ENCODE peak calls at places on chromosomes 13 and 19, in four cellular contexts. One of them, this sample, is unnamed.

GRCh38 chr13:50353651-50354415 is 338.6 kb downstream of the KCNRG start:
- DNase-seq in activated naive CD4-positive, alpha-beta T cell treated with anti-CD3 and anti-CD28 coated beads for 36 hours: no peak
- DNase-seq in glutamatergic neuron: no peak
- DNase-seq in NCI-H69: no peak
- DNase-seq in this sample: no peak

GRCh38 chr13:23751195-23751594 is 138.0 kb downstream of the MIPEP start:
- DNase-seq in activated naive CD4-positive, alpha-beta T cell treated with anti-CD3 and anti-CD28 coated beads for 36 hours: no peak
- DNase-seq in NCI-H69: no peak
- DNase-seq in glutamatergic neuron: no peak
- DNase-seq in this sample: no peak

GRCh38 chr13:101917475-101917810 is 465.0 kb downstream of the ITGBL1 start:
- DNase-seq in glutamatergic neuron: peak
- DNase-seq in NCI-H69: peak
- DNase-seq in activated naive CD4-positive, alpha-beta T cell treated with anti-CD3 and anti-CD28 coated beads for 36 hours: no peak
- DNase-seq in this sample: no peak

GRCh38 chr19:38095411-38096308 is 128.4 kb downstream of the DPF1 start:
- DNase-seq in activated naive CD4-positive, alpha-beta T cell treated with anti-CD3 and anti-CD28 coated beads for 36 hours: peak
- DNase-seq in NCI-H69: peak
- DNase-seq in glutamatergic neuron: peak
- DNase-seq in this sample: peak

GRCh38 chr19:38386300-38386967 is 1.4 kb downstream of the GGN start:
- DNase-seq in glutamatergic neuron: peak
- DNase-seq in activated naive CD4-positive, alpha-beta T cell treated with anti-CD3 and anti-CD28 coated beads for 36 hours: no peak
- DNase-seq in NCI-H69: peak
- DNase-seq in this sample: no peak

GRCh38 chr19:31975461-31975860 is 369.9 kb upstream of the ZNF507 start:
- DNase-seq in activated naive CD4-positive, alpha-beta T cell treated with anti-CD3 and anti-CD28 coated beads for 36 hours: no peak
- DNase-seq in NCI-H69: no peak
- DNase-seq in glutamatergic neuron: no peak
- DNase-seq in this sample: no peak

GRCh38 chr19:55386515-55386947 is 799 bp downstream of the RPL28 start:
- DNase-seq in activated naive CD4-positive, alpha-beta T cell treated with anti-CD3 and anti-CD28 coated beads for 36 hours: peak
- DNase-seq in glutamatergic neuron: no peak
- DNase-seq in NCI-H69: no peak
- DNase-seq in this sample: no peak

GRCh38 chr19:38735257-38735686 is 9.0 kb downstream of the CAPN12 start:
- DNase-seq in activated naive CD4-positive, alpha-beta T cell treated with anti-CD3 and anti-CD28 coated beads for 36 hours: no peak
- DNase-seq in NCI-H69: peak
- DNase-seq in glutamatergic neuron: no peak
- DNase-seq in this sample: peak

GRCh38 chr13:41064493-41064892 is 3.2 kb downstream of the WBP4 start:
- DNase-seq in glutamatergic neuron: no peak
- DNase-seq in NCI-H69: no peak
- DNase-seq in activated naive CD4-positive, alpha-beta T cell treated with anti-CD3 and anti-CD28 coated beads for 36 hours: no peak
- DNase-seq in this sample: no peak

GRCh38 chr19:32287811-32288227 is 57.6 kb upstream of the ZNF507 start:
- DNase-seq in glutamatergic neuron: peak
- DNase-seq in activated naive CD4-positive, alpha-beta T cell treated with anti-CD3 and anti-CD28 coated beads for 36 hours: peak
- DNase-seq in NCI-H69: peak
- DNase-seq in this sample: peak

GRCh38 chr19:48754950-48755645 is at the start of gene FGF21:
- DNase-seq in activated naive CD4-positive, alpha-beta T cell treated with anti-CD3 and anti-CD28 coated beads for 36 hours: no peak
- DNase-seq in glutamatergic neuron: no peak
- DNase-seq in NCI-H69: peak
- DNase-seq in this sample: no peak

GRCh38 chr13:72025836-72026235 is 158.8 kb upstream of the DACH1 start:
- DNase-seq in NCI-H69: no peak
- DNase-seq in glutamatergic neuron: no peak
- DNase-seq in activated naive CD4-positive, alpha-beta T cell treated with anti-CD3 and anti-CD28 coated beads for 36 hours: no peak
- DNase-seq in this sample: no peak

GRCh38 chr19:9877775-9878510 is 42.8 kb downstream of the PIN1 start:
- DNase-seq in glutamatergic neuron: no peak
- DNase-seq in NCI-H69: no peak
- DNase-seq in activated naive CD4-positive, alpha-beta T cell treated with anti-CD3 and anti-CD28 coated beads for 36 hours: no peak
- DNase-seq in this sample: no peak

GRCh38 chr13:51590966-51591627 is 6.8 kb downstream of the WDFY2 start:
- DNase-seq in NCI-H69: peak
- DNase-seq in activated naive CD4-positive, alpha-beta T cell treated with anti-CD3 and anti-CD28 coated beads for 36 hours: no peak
- DNase-seq in glutamatergic neuron: no peak
- DNase-seq in this sample: no peak

GRCh38 chr13:87259479-87260083 is 411.6 kb upstream of the SLITRK5 start:
- DNase-seq in activated naive CD4-positive, alpha-beta T cell treated with anti-CD3 and anti-CD28 coated beads for 36 hours: no peak
- DNase-seq in glutamatergic neuron: peak
- DNase-seq in NCI-H69: peak
- DNase-seq in this sample: no peak

GRCh38 chr19:16585808-16586476 is 13.7 kb upstream of the SLC35E1 start:
- DNase-seq in NCI-H69: peak
- DNase-seq in activated naive CD4-positive, alpha-beta T cell treated with anti-CD3 and anti-CD28 coated beads for 36 hours: peak
- DNase-seq in glutamatergic neuron: no peak
- DNase-seq in this sample: peak

GRCh38 chr19:5046339-5047039 is 77.6 kb downstream of the KDM4B start:
- DNase-seq in NCI-H69: peak
- DNase-seq in activated naive CD4-positive, alpha-beta T cell treated with anti-CD3 and anti-CD28 coated beads for 36 hours: no peak
- DNase-seq in glutamatergic neuron: peak
- DNase-seq in this sample: no peak

GRCh38 chr13:95098916-95099315 is 202.3 kb downstream of the ABCC4 start:
- DNase-seq in activated naive CD4-positive, alpha-beta T cell treated with anti-CD3 and anti-CD28 coated beads for 36 hours: no peak
- DNase-seq in glutamatergic neuron: no peak
- DNase-seq in NCI-H69: no peak
- DNase-seq in this sample: no peak

GRCh38 chr13:30121666-30122065 is 185.7 kb downstream of the KATNAL1 start:
- DNase-seq in glutamatergic neuron: no peak
- DNase-seq in activated naive CD4-positive, alpha-beta T cell treated with anti-CD3 and anti-CD28 coated beads for 36 hours: no peak
- DNase-seq in NCI-H69: peak
- DNase-seq in this sample: peak

GRCh38 chr19:44694184-44694579 is 4.8 kb upstream of the CEACAM16 start:
- DNase-seq in activated naive CD4-positive, alpha-beta T cell treated with anti-CD3 and anti-CD28 coated beads for 36 hours: peak
- DNase-seq in NCI-H69: peak
- DNase-seq in glutamatergic neuron: no peak
- DNase-seq in this sample: peak

GRCh38 chr13:99743079-99743478 is 228.5 kb downstream of the ZIC5 start:
- DNase-seq in glutamatergic neuron: no peak
- DNase-seq in NCI-H69: peak
- DNase-seq in activated naive CD4-positive, alpha-beta T cell treated with anti-CD3 and anti-CD28 coated beads for 36 hours: no peak
- DNase-seq in this sample: no peak

GRCh38 chr19:7483720-7484201 is 5.1 kb downstream of the PEX11G start:
- DNase-seq in activated naive CD4-positive, alpha-beta T cell treated with anti-CD3 and anti-CD28 coated beads for 36 hours: no peak
- DNase-seq in glutamatergic neuron: no peak
- DNase-seq in NCI-H69: peak
- DNase-seq in this sample: no peak

GRCh38 chr19:16588089-16588823 is 16.0 kb upstream of the SLC35E1 start:
- DNase-seq in NCI-H69: peak
- DNase-seq in activated naive CD4-positive, alpha-beta T cell treated with anti-CD3 and anti-CD28 coated beads for 36 hours: peak
- DNase-seq in glutamatergic neuron: no peak
- DNase-seq in this sample: peak

GRCh38 chr19:48698046-48698445 is 2.3 kb downstream of the FUT2 start:
- DNase-seq in NCI-H69: no peak
- DNase-seq in glutamatergic neuron: no peak
- DNase-seq in activated naive CD4-positive, alpha-beta T cell treated with anti-CD3 and anti-CD28 coated beads for 36 hours: no peak
- DNase-seq in this sample: no peak

GRCh38 chr19:47109541-47110375 is 3.8 kb downstream of the ZC3H4 start:
- DNase-seq in activated naive CD4-positive, alpha-beta T cell treated with anti-CD3 and anti-CD28 coated beads for 36 hours: peak
- DNase-seq in NCI-H69: no peak
- DNase-seq in glutamatergic neuron: no peak
- DNase-seq in this sample: peak

GRCh38 chr13:50511877-50512332 is 331.6 kb downstream of the DLEU7 start:
- DNase-seq in glutamatergic neuron: no peak
- DNase-seq in NCI-H69: no peak
- DNase-seq in activated naive CD4-positive, alpha-beta T cell treated with anti-CD3 and anti-CD28 coated beads for 36 hours: no peak
- DNase-seq in this sample: no peak

GRCh38 chr13:25652764-25653163 is 281.0 kb downstream of the ATP8A2 start:
- DNase-seq in glutamatergic neuron: no peak
- DNase-seq in activated naive CD4-positive, alpha-beta T cell treated with anti-CD3 and anti-CD28 coated beads for 36 hours: no peak
- DNase-seq in NCI-H69: no peak
- DNase-seq in this sample: no peak

GRCh38 chr19:49106648-49107135 is 7.5 kb upstream of the LIN7B start:
- DNase-seq in glutamatergic neuron: peak
- DNase-seq in activated naive CD4-positive, alpha-beta T cell treated with anti-CD3 and anti-CD28 coated beads for 36 hours: peak
- DNase-seq in NCI-H69: peak
- DNase-seq in this sample: peak

GRCh38 chr13:111521691-111522229 is 201.3 kb downstream of the TEX29 start:
- DNase-seq in glutamatergic neuron: no peak
- DNase-seq in activated naive CD4-positive, alpha-beta T cell treated with anti-CD3 and anti-CD28 coated beads for 36 hours: no peak
- DNase-seq in NCI-H69: no peak
- DNase-seq in this sample: no peak

GRCh38 chr13:99656843-99657506 is 155.7 kb downstream of the TM9SF2 start:
- DNase-seq in activated naive CD4-positive, alpha-beta T cell treated with anti-CD3 and anti-CD28 coated beads for 36 hours: peak
- DNase-seq in glutamatergic neuron: no peak
- DNase-seq in NCI-H69: peak
- DNase-seq in this sample: peak

GRCh38 chr13:74114202-74114601 is 20.0 kb downstream of the KLF12 start:
- DNase-seq in glutamatergic neuron: no peak
- DNase-seq in NCI-H69: no peak
- DNase-seq in activated naive CD4-positive, alpha-beta T cell treated with anti-CD3 and anti-CD28 coated beads for 36 hours: no peak
- DNase-seq in this sample: no peak

GRCh38 chr19:18848860-18849661 is 17.3 kb downstream of the UPF1 start:
- DNase-seq in activated naive CD4-positive, alpha-beta T cell treated with anti-CD3 and anti-CD28 coated beads for 36 hours: no peak
- DNase-seq in glutamatergic neuron: no peak
- DNase-seq in NCI-H69: no peak
- DNase-seq in this sample: no peak

GRCh38 chr19:45901432-45901903 is 945 bp downstream of the MYPOP start:
- DNase-seq in glutamatergic neuron: peak
- DNase-seq in activated naive CD4-positive, alpha-beta T cell treated with anti-CD3 and anti-CD28 coated beads for 36 hours: peak
- DNase-seq in NCI-H69: peak
- DNase-seq in this sample: peak

GRCh38 chr19:55210120-55210493 is 806 bp upstream of the PTPRH start:
- DNase-seq in activated naive CD4-positive, alpha-beta T cell treated with anti-CD3 and anti-CD28 coated beads for 36 hours: no peak
- DNase-seq in NCI-H69: peak
- DNase-seq in glutamatergic neuron: no peak
- DNase-seq in this sample: no peak

GRCh38 chr19:41998246-41999020 is 4.4 kb upstream of the ATP1A3 start:
- DNase-seq in NCI-H69: peak
- DNase-seq in activated naive CD4-positive, alpha-beta T cell treated with anti-CD3 and anti-CD28 coated beads for 36 hours: peak
- DNase-seq in glutamatergic neuron: peak
- DNase-seq in this sample: peak

This sample was measured in activated CD8-positive, alpha-beta T cell treated with anti-CD3 and anti-CD28 coated beads for 36 hours.